ENCODE peak calls at places on chromosomes 5 and 9, in four cellular contexts. K is fibroblast of lung, M is Calu3, R is A549. Z is an unnamed sample.

GRCh38 chr9:129697111-129697955 is 31.9 kb downstream of the PRRX2 start:
- DNase-seq in K (peak), M (no peak), R (peak), Z (no peak)

GRCh38 chr5:8953016-8953415 is 592.9 kb downstream of the SEMA5A start:
- DNase-seq in K (peak), M (no peak), R (no peak), Z (peak)

GRCh38 chr5:74866653-74867162 is 521 bp upstream of the FAM169A start:
- DNase-seq in K (no peak), M (peak), R (peak), Z (no peak)

GRCh38 chr5:160899735-160900134 is 47.7 kb upstream of the ATP10B start:
- DNase-seq in K (no peak), M (no peak), R (no peak), Z (no peak)

GRCh38 chr5:138178516-138179276 is at the start of the genes BRD8 and KIF20A:
- DNase-seq in K (peak), M (peak), R (peak), Z (peak)

GRCh38 chr5:134046801-134047707 is 42.3 kb upstream of the VDAC1 start:
- DNase-seq in K (no peak), M (peak), R (no peak), Z (no peak)

GRCh38 chr5:108259306-108259705 is 122.6 kb downstream of the FBXL17 start:
- DNase-seq in K (peak), M (no peak), R (no peak), Z (no peak)

GRCh38 chr9:104895572-104895971 is 32.4 kb downstream of the ABCA1 start:
- DNase-seq in K (peak), M (no peak), R (no peak), Z (no peak)

GRCh38 chr5:154296525-154297159 is 106.1 kb downstream of the GALNT10 start:
- DNase-seq in K (no peak), M (peak), R (peak), Z (no peak)

GRCh38 chr5:73482383-73483193 is 15.7 kb upstream of the BTF3 start:
- DNase-seq in K (peak), M (no peak), R (no peak), Z (no peak)

GRCh38 chr5:39891376-39891775 is 466.6 kb upstream of the DAB2 start:
- DNase-seq in K (no peak), M (no peak), R (no peak), Z (no peak)

GRCh38 chr5:174549254-174549653 is 175.1 kb upstream of the MSX2 start:
- DNase-seq in K (no peak), M (no peak), R (no peak), Z (no peak)

GRCh38 chr5:34957857-34958690 is 28.7 kb downstream of the DNAJC21 start:
- DNase-seq in K (peak), M (peak), R (peak), Z (no peak)

GRCh38 chr5:164153469-164154172 is 648.2 kb downstream of the MAT2B start:
- DNase-seq in K (peak), M (no peak), R (no peak), Z (no peak)

GRCh38 chr5:15807861-15808260 is 307.9 kb downstream of the FBXL7 start:
- DNase-seq in K (peak), M (no peak), R (no peak), Z (no peak)

GRCh38 chr5:147017191-147017590 is 138.6 kb upstream of the PPP2R2B start:
- DNase-seq in K (no peak), M (no peak), R (no peak), Z (no peak)

GRCh38 chr5:149760700-149761187 is 30.6 kb downstream of the PPARGC1B start:
- DNase-seq in K (no peak), M (no peak), R (peak), Z (no peak)

GRCh38 chr9:120579750-120580590 is at the start of gene CDK5RAP2:
- DNase-seq in K (peak), M (peak), R (peak), Z (peak)

GRCh38 chr9:74570879-74571512 is 73.9 kb downstream of the RORB start:
- DNase-seq in K (peak), M (peak), R (peak), Z (no peak)

GRCh38 chr9:135147473-135147805 is 60.0 kb downstream of the OLFM1 start:
- DNase-seq in K (no peak), M (no peak), R (no peak), Z (no peak)

GRCh38 chr5:31232273-31232888 is 38.9 kb downstream of the CDH6 start:
- DNase-seq in K (peak), M (peak), R (peak), Z (peak)

GRCh38 chr5:117559005-117559844 is 984.6 kb upstream of the SEMA6A start:
- DNase-seq in K (no peak), M (no peak), R (no peak), Z (no peak)

GRCh38 chr5:61333351-61334223 is 1.5 kb downstream of the ZSWIM6 start:
- DNase-seq in K (no peak), M (peak), R (no peak), Z (peak)

GRCh38 chr9:127047971-127048370 is 74.5 kb downstream of the ANGPTL2 start:
- DNase-seq in K (no peak), M (no peak), R (no peak), Z (no peak)